ENCODE peak calls at places on chromosomes 1 and 21, in five cellular contexts. T is ovary, S is A549, U is heart left ventricle, I is tibial nerve. D is an unnamed sample.

GRCh38 chr1:93784538-93784937 is 94.5 kb downstream of the DNTTIP2 start:
- DNase-seq in T (no peak), S (no peak), U (no peak), I (no peak), D (no peak)

GRCh38 chr1:199522338-199522737 is 505.2 kb upstream of the NR5A2 start:
- DNase-seq in T (no peak), S (no peak), U (no peak), I (no peak), D (no peak)

GRCh38 chr21:32826317-32827167 is 55.0 kb upstream of the PAXBP1 start:
- DNase-seq in T (peak), S (peak), U (no peak), I (peak), D (peak)

GRCh38 chr1:60345621-60346020 is 272.1 kb upstream of the C1orf87 start:
- DNase-seq in T (no peak), S (no peak), U (no peak), I (no peak), D (no peak)

GRCh38 chr1:198858026-198858425 is 219.2 kb downstream of the PTPRC start:
- DNase-seq in T (no peak), S (no peak), U (no peak), I (no peak), D (no peak)

GRCh38 chr1:58739851-58740466 is 40.1 kb upstream of the MYSM1 start:
- DNase-seq in T (no peak), S (peak), U (no peak), I (peak), D (no peak)

GRCh38 chr1:203172184-203173115 is 3.2 kb downstream of the MYBPH start:
- DNase-seq in T (no peak), S (peak), U (peak), I (no peak), D (peak)

GRCh38 chr21:44365251-44365966 is 12.0 kb downstream of the TRPM2 start:
- DNase-seq in T (no peak), S (no peak), U (no peak), I (no peak), D (no peak)

GRCh38 chr1:16242556-16243407 is 5.8 kb upstream of the CPLANE2 start:
- DNase-seq in T (no peak), S (no peak), U (no peak), I (no peak), D (peak)

GRCh38 chr21:41641821-41642368 is 125.0 kb downstream of the RIPK4 start:
- DNase-seq in T (peak), S (peak), U (peak), I (peak), D (no peak)

GRCh38 chr1:54800041-54800898 is 853 bp downstream of the TTC22 start:
- DNase-seq in T (no peak), S (no peak), U (no peak), I (no peak), D (peak)
- H3K27ac ChIP-seq in T (no peak), S (no peak), U (peak), I (no peak), D (peak)

GRCh38 chr1:150976879-150977694 is 2.5 kb upstream of the CERS2 start:
- DNase-seq in T (no peak), S (peak), U (peak), I (peak), D (peak)

GRCh38 chr1:150979007-150979722 is 2.9 kb upstream of the ANXA9 start:
- DNase-seq in T (peak), S (peak), U (peak), I (peak), D (peak)

GRCh38 chr1:150981177-150981804 is 801 bp upstream of the ANXA9 start:
- DNase-seq in T (no peak), S (no peak), U (no peak), I (no peak), D (peak)

GRCh38 chr1:150979723-150980056 is 2.4 kb upstream of the ANXA9 start:
- DNase-seq in T (no peak), S (no peak), U (no peak), I (no peak), D (no peak)

DNA sequence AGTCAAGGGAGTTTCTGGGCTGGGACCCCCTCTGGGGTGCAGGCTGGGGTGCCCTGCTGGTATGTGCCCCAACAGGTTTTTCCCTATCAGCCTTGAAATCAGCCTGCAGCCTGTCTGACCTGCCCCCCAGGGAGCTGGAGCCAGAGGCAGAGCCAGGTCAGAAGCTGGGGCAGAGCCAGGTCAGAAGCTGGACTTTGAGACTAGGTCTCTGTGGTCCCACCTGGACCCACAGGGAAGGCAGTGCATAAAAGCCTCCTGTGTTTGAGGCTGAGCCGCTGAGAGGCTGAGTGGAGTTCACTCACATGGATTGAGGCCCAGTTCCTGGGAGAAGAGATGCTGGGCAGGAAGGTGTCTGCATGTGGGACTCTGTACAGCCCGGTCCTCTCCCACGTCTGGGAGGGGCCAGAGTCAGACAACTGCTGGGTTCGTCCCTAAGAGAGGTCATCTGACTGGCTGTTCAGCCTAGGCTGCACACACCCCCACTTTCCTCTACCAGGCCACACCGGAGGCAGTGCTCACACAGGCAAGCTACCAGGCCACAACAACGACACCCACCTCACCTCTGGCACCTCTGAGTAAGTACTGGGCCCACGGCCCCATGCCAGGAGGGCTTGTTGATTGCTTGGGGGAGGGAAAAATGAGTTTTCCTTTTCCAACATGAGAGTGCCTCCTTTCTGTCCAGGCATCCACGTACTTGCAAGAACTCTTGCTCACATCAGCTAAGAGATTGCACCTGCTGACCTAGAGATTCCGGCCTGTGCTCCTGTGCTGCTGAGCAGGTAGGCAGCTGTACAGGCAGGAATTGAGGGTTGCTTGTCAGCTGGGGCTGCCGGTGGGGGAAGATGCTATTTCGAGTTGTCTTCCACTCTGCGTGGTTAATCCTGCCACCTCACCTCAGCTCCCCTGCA is at the start of gene ANXA9:
- DNase-seq in T (no peak), S (no peak), U (no peak), I (no peak), D (peak)
- TF ChIP-seq POLR2A in T (no peak), S (no peak), U (no peak), I (no peak), D (no peak)

DNA sequence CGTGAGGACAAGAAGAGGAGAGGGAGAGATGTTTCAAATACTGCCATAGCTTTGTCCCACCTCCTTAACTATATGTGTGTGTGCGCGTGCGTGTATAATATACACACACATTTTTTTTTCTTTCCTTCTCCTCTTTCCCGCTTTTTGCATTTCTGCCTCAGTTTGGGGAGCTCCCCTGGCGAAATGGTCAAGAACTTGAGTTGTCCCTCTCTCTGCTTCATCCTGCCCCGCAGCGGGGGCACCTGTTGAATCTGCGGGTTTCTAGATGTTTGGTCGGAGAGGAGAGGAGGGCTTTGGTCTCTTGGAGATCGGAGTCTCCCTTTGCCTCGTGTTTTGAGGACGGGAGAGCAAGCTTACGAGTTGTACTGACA is 501 bp downstream of the SCCPDH start:
- DNase-seq in T (no peak), S (peak), U (no peak), I (peak), D (no peak)
- H3K27ac ChIP-seq in T (peak), S (peak), U (peak), I (peak), D (peak)

GRCh38 chr1:32394890-32395415 is 712 bp upstream of the BSDC1 start:
- DNase-seq in T (no peak), S (no peak), U (no peak), I (no peak), D (no peak)
- TF ChIP-seq POLR2A in T (no peak), S (no peak), U (no peak), I (no peak), D (no peak)

GRCh38 chr1:101613549-101613948 is 376.7 kb downstream of the S1PR1 start:
- DNase-seq in T (no peak), S (no peak), U (no peak), I (no peak), D (no peak)

GRCh38 chr1:101618900-101619299 is 377.8 kb downstream of the OLFM3 start:
- DNase-seq in T (no peak), S (no peak), U (no peak), I (no peak), D (no peak)
- H3K27ac ChIP-seq in T (no peak), S (no peak), U (no peak), I (no peak), D (no peak)

GRCh38 chr1:153602749-153603148 is 10.2 kb downstream of the S100A16 start:
- DNase-seq in T (no peak), S (no peak), U (no peak), I (no peak), D (no peak)
- TF ChIP-seq POLR2A in T (no peak), S (no peak), U (no peak), I (no peak), D (no peak)

DNA sequence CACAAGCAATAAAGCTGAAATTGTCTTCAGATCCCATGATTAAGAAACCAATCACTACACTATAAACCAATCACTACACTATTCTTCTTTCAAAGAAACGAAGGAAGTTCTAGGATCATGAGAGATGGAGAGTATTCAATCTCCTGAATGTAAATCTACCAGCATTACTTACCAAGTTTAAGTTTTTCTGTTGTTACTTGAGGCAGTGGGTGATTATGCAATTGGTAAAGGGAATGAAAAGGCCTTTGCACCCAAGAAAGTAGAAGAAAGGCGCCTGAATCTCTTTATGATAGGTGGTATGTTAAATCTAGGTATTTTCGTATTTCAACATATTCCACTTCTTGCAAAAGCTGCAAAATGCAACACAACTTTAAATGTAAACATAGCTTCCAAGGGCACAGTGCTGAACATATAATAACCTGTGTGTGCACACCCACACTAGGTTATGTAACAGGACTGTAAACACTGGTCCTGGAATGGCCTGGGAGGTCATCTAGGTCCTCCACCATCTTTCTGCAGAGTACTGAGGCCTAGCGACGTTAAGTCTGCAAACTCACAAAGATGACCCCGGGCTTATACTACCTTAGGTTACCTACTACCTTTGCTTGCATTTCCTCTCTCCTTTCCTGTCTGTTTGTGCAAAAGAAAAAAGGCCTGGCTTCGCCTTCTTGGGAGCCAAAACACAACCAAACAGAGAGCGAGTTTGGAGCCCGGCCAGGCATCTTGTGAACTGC is 1.1 kb upstream of the UAP1 start:
- DNase-seq in T (no peak), S (peak), U (no peak), I (peak), D (no peak)
- H3K27ac ChIP-seq in T (peak), S (peak), U (peak), I (peak), D (peak)